ENCODE peak calls at places on chromosomes 4 and X, in six cellular contexts. Y is left kidney; F is NCI-H1092; X is T-helper 9 cell; M is RPMI8226; N is stimulated activated CD8-positive, alpha-beta memory T cell treated with anti-CD3 and anti-CD28 coated beads, Interleukin-7, amount 100 ng/mL, for 24 hours. W is an unnamed sample.

GRCh38 chr4:141501931-141502330 is 134.5 kb upstream of the IL15 start:
- DNase-seq in Y (peak), F (no peak), X (no peak), M (no peak), N (no peak), W (no peak)

GRCh38 chrX:2572740-2573139 is 72.0 kb upstream of the DHRSX start:
- DNase-seq in Y (no peak), F (no peak), X (no peak), M (no peak), N (no peak), W (peak)

GRCh38 chr4:7029921-7030320 is 13.3 kb upstream of the TADA2B start:
- DNase-seq in Y (no peak), F (no peak), X (no peak), M (no peak), N (no peak), W (no peak)

GRCh38 chr4:26326791-26327190 is 6.0 kb downstream of the RBPJ start:
- DNase-seq in Y (no peak), F (no peak), X (no peak), M (no peak), N (no peak), W (no peak)

GRCh38 chr4:88291003-88291402 is 6.6 kb upstream of the PPM1K start:
- DNase-seq in Y (peak), F (no peak), X (no peak), M (no peak), N (no peak), W (peak)

GRCh38 chrX:8939344-8939743 is 94.6 kb downstream of the FAM9B start:
- DNase-seq in Y (no peak), F (no peak), X (no peak), M (no peak), N (no peak), W (peak)

GRCh38 chr4:119652978-119653377 is 24.4 kb upstream of the PDE5A start:
- DNase-seq in Y (no peak), F (no peak), X (no peak), M (no peak), N (no peak), W (no peak)

GRCh38 chrX:149517308-149517707 is 12.2 kb upstream of the IDS start:
- DNase-seq in Y (no peak), F (no peak), X (no peak), M (no peak), N (no peak), W (no peak)

GRCh38 chrX:129748265-129748664 is 9.5 kb downstream of the XPNPEP2 start:
- DNase-seq in Y (no peak), F (no peak), X (no peak), M (no peak), N (no peak), W (no peak)

GRCh38 chr4:105594094-105595010 is 41.9 kb downstream of the ARHGEF38 start:
- DNase-seq in Y (peak), F (no peak), X (no peak), M (no peak), N (no peak), W (peak)

GRCh38 chr4:3335982-3336381 is 43.2 kb downstream of the RGS12 start:
- DNase-seq in Y (no peak), F (no peak), X (no peak), M (no peak), N (no peak), W (no peak)

GRCh38 chr4:53706422-53707032 is 115.2 kb upstream of the LNX1 start:
- DNase-seq in Y (peak), F (peak), X (no peak), M (peak), N (no peak), W (peak)

GRCh38 chr4:173121044-173121685 is 47.4 kb upstream of the GALNT7 start:
- DNase-seq in Y (peak), F (no peak), X (no peak), M (peak), N (no peak), W (peak)

GRCh38 chr4:181874582-181874981 is 368.6 kb upstream of the TENM3 start:
- DNase-seq in Y (no peak), F (no peak), X (no peak), M (no peak), N (no peak), W (peak)

GRCh38 chrX:25853002-25853479 is 285.1 kb upstream of the MAGEB18 start:
- DNase-seq in Y (no peak), F (no peak), X (no peak), M (no peak), N (no peak), W (no peak)

GRCh38 chrX:22409418-22409817 is 136.7 kb downstream of the CBLL2 start:
- DNase-seq in Y (no peak), F (no peak), X (no peak), M (no peak), N (no peak), W (no peak)

GRCh38 chr4:76309939-76310549 is 3.5 kb downstream of the STBD1 start:
- DNase-seq in Y (no peak), F (no peak), X (no peak), M (no peak), N (no peak), W (no peak)

GRCh38 chr4:129282293-129282692 is 186.3 kb downstream of the C4orf33 start:
- DNase-seq in Y (no peak), F (no peak), X (no peak), M (no peak), N (no peak), W (no peak)

GRCh38 chr4:85784348-85784747 is 309.4 kb downstream of the ARHGAP24 start:
- DNase-seq in Y (no peak), F (no peak), X (no peak), M (no peak), N (no peak), W (no peak)

GRCh38 chr4:128812360-128812958 is 3.0 kb downstream of the JADE1 start:
- DNase-seq in Y (peak), F (peak), X (peak), M (peak), N (no peak), W (peak)

GRCh38 chr4:2416564-2417195 is 1.8 kb downstream of the ZFYVE28 start:
- DNase-seq in Y (peak), F (no peak), X (no peak), M (peak), N (no peak), W (peak)

GRCh38 chr4:111847256-111848108 is 297.8 kb upstream of the FAM241A start:
- DNase-seq in Y (peak), F (no peak), X (no peak), M (peak), N (no peak), W (peak)

GRCh38 chrX:40009890-40010289 is 87.9 kb downstream of the BCOR start:
- DNase-seq in Y (no peak), F (no peak), X (no peak), M (no peak), N (no peak), W (peak)

GRCh38 chrX:42149786-42150185 is 226.4 kb upstream of the CASK start:
- DNase-seq in Y (peak), F (no peak), X (no peak), M (no peak), N (no peak), W (no peak)

GRCh38 chr4:158159718-158160094 is 13.1 kb downstream of the GASK1B start:
- DNase-seq in Y (no peak), F (no peak), X (no peak), M (no peak), N (no peak), W (no peak)

GRCh38 chrX:150508018-150508417 is 60.4 kb upstream of the MTM1 start:
- DNase-seq in Y (no peak), F (no peak), X (no peak), M (no peak), N (no peak), W (no peak)

GRCh38 chr4:74376888-74377483 is 12.0 kb downstream of the EREG start:
- DNase-seq in Y (peak), F (no peak), X (no peak), M (peak), N (no peak), W (peak)